ENCODE peak calls at places on chromosomes 6 and 20, in ten cellular contexts. B is neuronal stem cell; A is skeletal muscle cell; F is cardiac fibroblast; U is fibroblast of lung; Y is left lung; K is BJ; W is LNCaP clone FGC; L is left ventricle myocardium inferior; J is CD8-positive, alpha-beta T cell. R is an unnamed sample.

GRCh38 chr6:117536317-117536716 is 53.8 kb downstream of the DCBLD1 start:
- DNase-seq in B (no peak), A (no peak), F (peak), U (peak), Y (no peak), K (no peak), W (no peak), L (no peak), J (no peak), R (peak)

GRCh38 chr20:21291026-21291425 is 12.1 kb upstream of the XRN2 start:
- DNase-seq in B (no peak), A (no peak), F (no peak), U (peak), Y (no peak), K (no peak), W (no peak), L (no peak), J (no peak), R (no peak)

GRCh38 chr6:41451039-41451438 is 95.1 kb upstream of the FOXP4 start:
- DNase-seq in B (no peak), A (no peak), F (no peak), U (no peak), Y (no peak), K (no peak), W (no peak), L (no peak), J (no peak), R (peak)

GRCh38 chr20:46894971-46895905 is 595 bp downstream of the EYA2 start:
- DNase-seq in B (peak), A (no peak), F (no peak), U (peak), Y (no peak), K (no peak), W (no peak), L (no peak), J (no peak), R (peak)

GRCh38 chr6:24991748-24992467 is 56.1 kb upstream of the RIPOR2 start:
- DNase-seq in B (peak), A (no peak), F (peak), U (no peak), Y (peak), K (no peak), W (peak), L (no peak), J (peak), R (peak)

GRCh38 chr20:52941803-52942202 is 30.4 kb upstream of the TSHZ2 start:
- DNase-seq in B (no peak), A (no peak), F (peak), U (no peak), Y (no peak), K (no peak), W (no peak), L (no peak), J (no peak), R (no peak)

GRCh38 chr6:19549109-19549508 is 288.1 kb upstream of the ID4 start:
- DNase-seq in B (no peak), A (no peak), F (peak), U (no peak), Y (no peak), K (no peak), W (no peak), L (no peak), J (no peak), R (no peak)

GRCh38 chr6:133062077-133062476 is 179.1 kb upstream of the EYA4 start:
- DNase-seq in B (no peak), A (peak), F (peak), U (peak), Y (no peak), K (no peak), W (no peak), L (no peak), J (no peak), R (no peak)

GRCh38 chr6:14383393-14384174 is 266.0 kb downstream of the CD83 start:
- DNase-seq in B (no peak), A (no peak), F (no peak), U (no peak), Y (no peak), K (no peak), W (no peak), L (no peak), J (no peak), R (no peak)

GRCh38 chr6:43825187-43826115 is 55.4 kb downstream of the VEGFA start:
- DNase-seq in B (no peak), A (no peak), F (no peak), U (no peak), Y (no peak), K (no peak), W (no peak), L (no peak), J (no peak), R (no peak)

GRCh38 chr20:50345712-50346371 is 155.2 kb downstream of the CEBPB start:
- DNase-seq in B (no peak), A (no peak), F (no peak), U (no peak), Y (no peak), K (no peak), W (no peak), L (no peak), J (no peak), R (no peak)

GRCh38 chr6:156977527-156978291 is 200.5 kb downstream of the ARID1B start:
- DNase-seq in B (no peak), A (no peak), F (peak), U (peak), Y (no peak), K (no peak), W (peak), L (no peak), J (no peak), R (no peak)

GRCh38 chr6:42295181-42295580 is 77.5 kb upstream of the MRPS10 start:
- DNase-seq in B (no peak), A (no peak), F (no peak), U (no peak), Y (no peak), K (no peak), W (no peak), L (no peak), J (no peak), R (no peak)

GRCh38 chr6:16334671-16335070 is 96.3 kb downstream of the GMPR start:
- DNase-seq in B (no peak), A (peak), F (peak), U (peak), Y (peak), K (peak), W (no peak), L (no peak), J (no peak), R (peak)

GRCh38 chr20:61312909-61313308 is 60.8 kb downstream of the CDH4 start:
- DNase-seq in B (no peak), A (no peak), F (no peak), U (no peak), Y (no peak), K (no peak), W (no peak), L (no peak), J (no peak), R (no peak)

GRCh38 chr6:7154341-7155139 is 46.8 kb downstream of the RREB1 start:
- DNase-seq in B (no peak), A (no peak), F (no peak), U (no peak), Y (no peak), K (no peak), W (no peak), L (no peak), J (no peak), R (no peak)

GRCh38 chr20:57622201-57622570 is 2.0 kb upstream of the ZBP1 start:
- DNase-seq in B (no peak), A (no peak), F (no peak), U (no peak), Y (no peak), K (no peak), W (no peak), L (no peak), J (no peak), R (no peak)

GRCh38 chr6:161949531-161949930 is 675.7 kb upstream of the AGPAT4 start:
- DNase-seq in B (no peak), A (no peak), F (no peak), U (peak), Y (no peak), K (no peak), W (no peak), L (no peak), J (no peak), R (no peak)

GRCh38 chr20:38873050-38873581 is 53.1 kb upstream of the FAM83D start:
- DNase-seq in B (no peak), A (no peak), F (no peak), U (no peak), Y (no peak), K (no peak), W (no peak), L (no peak), J (peak), R (no peak)

GRCh38 chr6:105202486-105202885 is 22.7 kb upstream of the POPDC3 start:
- DNase-seq in B (no peak), A (no peak), F (no peak), U (no peak), Y (no peak), K (no peak), W (no peak), L (no peak), J (no peak), R (no peak)

GRCh38 chr6:145714731-145715130 is 20.6 kb downstream of the EPM2A start:
- DNase-seq in B (no peak), A (no peak), F (no peak), U (no peak), Y (no peak), K (no peak), W (no peak), L (no peak), J (no peak), R (no peak)

GRCh38 chr6:17214106-17214505 is 67.1 kb upstream of the RBM24 start:
- DNase-seq in B (no peak), A (no peak), F (no peak), U (no peak), Y (no peak), K (no peak), W (no peak), L (no peak), J (no peak), R (no peak)

GRCh38 chr6:40165036-40165709 is 230.9 kb upstream of the MOCS1 start:
- DNase-seq in B (no peak), A (no peak), F (no peak), U (no peak), Y (no peak), K (no peak), W (no peak), L (no peak), J (no peak), R (no peak)

GRCh38 chr6:13630499-13630898 is 15.4 kb downstream of the NOL7 start:
- DNase-seq in B (no peak), A (no peak), F (peak), U (no peak), Y (no peak), K (no peak), W (no peak), L (no peak), J (no peak), R (no peak)

GRCh38 chr6:16419636-16420331 is 181.4 kb downstream of the GMPR start:
- DNase-seq in B (no peak), A (no peak), F (no peak), U (no peak), Y (no peak), K (no peak), W (no peak), L (no peak), J (no peak), R (no peak)

GRCh38 chr6:4021862-4022715 is 56.8 kb downstream of the FAM217A start:
- DNase-seq in B (no peak), A (no peak), F (no peak), U (peak), Y (no peak), K (no peak), W (no peak), L (no peak), J (peak), R (no peak)

GRCh38 chr6:143099647-143100046 is 39.0 kb downstream of the AIG1 start:
- DNase-seq in B (no peak), A (no peak), F (no peak), U (no peak), Y (no peak), K (no peak), W (no peak), L (no peak), J (no peak), R (no peak)

GRCh38 chr6:145878591-145879295 is 64.1 kb upstream of the FBXO30 start:
- DNase-seq in B (no peak), A (no peak), F (no peak), U (peak), Y (no peak), K (peak), W (no peak), L (no peak), J (no peak), R (no peak)

GRCh38 chr20:49312661-49313060 is 34.8 kb upstream of the ZNFX1 start:
- DNase-seq in B (no peak), A (no peak), F (no peak), U (no peak), Y (no peak), K (no peak), W (no peak), L (no peak), J (no peak), R (no peak)

GRCh38 chr6:150033197-150033771 is 8.0 kb upstream of the RAET1L start:
- DNase-seq in B (no peak), A (no peak), F (no peak), U (no peak), Y (no peak), K (no peak), W (no peak), L (no peak), J (no peak), R (no peak)
- H3K4me3 ChIP-seq in B (no peak), A (no peak), F (no peak), U (no peak), Y (no peak), K (no peak), W (no peak), L (no peak), J (no peak), R (no peak)

GRCh38 chr6:128067446-128068109 is 166.7 kb upstream of the THEMIS start:
- DNase-seq in B (no peak), A (no peak), F (no peak), U (no peak), Y (no peak), K (no peak), W (no peak), L (no peak), J (no peak), R (no peak)

GRCh38 chr6:128071212-128071611 is 170.4 kb upstream of the THEMIS start:
- DNase-seq in B (no peak), A (no peak), F (no peak), U (no peak), Y (no peak), K (no peak), W (no peak), L (no peak), J (no peak), R (no peak)

GRCh38 chr6:128070406-128070805 is 169.5 kb upstream of the THEMIS start:
- DNase-seq in B (no peak), A (no peak), F (peak), U (peak), Y (no peak), K (no peak), W (no peak), L (no peak), J (no peak), R (no peak)

GRCh38 chr6:128068110-128068460 is 167.2 kb upstream of the THEMIS start:
- DNase-seq in B (no peak), A (no peak), F (no peak), U (no peak), Y (no peak), K (no peak), W (no peak), L (no peak), J (no peak), R (no peak)

GRCh38 chr6:128069180-128069579 is 168.3 kb upstream of the THEMIS start:
- DNase-seq in B (no peak), A (peak), F (peak), U (peak), Y (no peak), K (no peak), W (no peak), L (no peak), J (no peak), R (no peak)
- H3K4me3 ChIP-seq in B (no peak), A (no peak), F (no peak), U (no peak), Y (no peak), K (no peak), W (no peak), L (no peak), J (no peak), R (no peak)

DNA sequence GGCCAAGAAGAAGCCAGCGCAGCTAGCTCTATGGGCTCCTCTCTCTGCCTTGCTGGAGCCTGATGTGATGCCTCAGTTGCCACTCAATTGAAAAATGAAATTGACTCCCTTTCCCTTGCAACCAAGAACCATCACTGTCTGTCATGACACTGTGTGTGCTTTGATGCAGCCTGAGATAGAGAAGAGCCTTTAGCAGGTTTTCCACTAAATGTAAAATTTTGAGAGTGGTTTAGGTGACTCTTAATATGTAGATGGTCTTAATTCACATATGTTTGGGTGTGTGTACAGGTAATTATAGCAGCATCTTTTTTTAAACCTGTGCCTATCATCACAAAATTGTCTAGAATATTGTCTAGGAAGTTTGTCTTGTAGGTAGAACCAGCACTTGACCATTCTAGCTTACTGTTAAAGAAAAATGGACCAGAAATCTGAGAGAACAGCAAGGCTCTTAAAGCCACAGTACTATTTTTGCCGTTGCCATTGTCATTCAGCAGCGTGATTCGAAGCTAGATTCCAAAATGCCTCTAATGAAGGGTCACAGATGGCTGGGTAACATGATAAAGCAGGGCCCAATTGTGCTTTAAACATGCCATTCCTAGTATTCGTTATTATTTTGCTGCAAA is 1.3 kb downstream of the ARFGEF3 start:
- DNase-seq in B (no peak), A (no peak), F (no peak), U (no peak), Y (no peak), K (no peak), W (no peak), L (no peak), J (no peak), R (no peak)
- H3K4me3 ChIP-seq in B (no peak), A (peak), F (no peak), U (no peak), Y (peak), K (no peak), W (peak), L (peak), J (no peak), R (no peak)

GRCh38 chr20:36483205-36483918 is 58.0 kb upstream of the MYL9 start:
- DNase-seq in B (no peak), A (no peak), F (no peak), U (no peak), Y (no peak), K (no peak), W (no peak), L (no peak), J (no peak), R (no peak)
- H3K4me3 ChIP-seq in B (no peak), A (no peak), F (no peak), U (no peak), Y (no peak), K (no peak), W (no peak), L (no peak), J (no peak), R (no peak)

GRCh38 chr20:16007164-16007563 is 566.1 kb downstream of the KIF16B start:
- DNase-seq in B (no peak), A (no peak), F (no peak), U (no peak), Y (no peak), K (no peak), W (no peak), L (no peak), J (no peak), R (no peak)

GRCh38 chr20:16003310-16003709 is 569.9 kb downstream of the KIF16B start:
- DNase-seq in B (no peak), A (no peak), F (no peak), U (no peak), Y (no peak), K (no peak), W (no peak), L (no peak), J (no peak), R (no peak)

GRCh38 chr20:16007978-16008377 is 565.3 kb downstream of the KIF16B start:
- DNase-seq in B (no peak), A (no peak), F (no peak), U (peak), Y (no peak), K (no peak), W (no peak), L (no peak), J (no peak), R (no peak)

GRCh38 chr20:16004108-16004854 is 569.0 kb downstream of the KIF16B start:
- DNase-seq in B (no peak), A (no peak), F (no peak), U (no peak), Y (no peak), K (no peak), W (no peak), L (peak), J (no peak), R (peak)

GRCh38 chr20:16005612-16006493 is 567.4 kb downstream of the KIF16B start:
- DNase-seq in B (peak), A (no peak), F (no peak), U (no peak), Y (no peak), K (no peak), W (no peak), L (no peak), J (no peak), R (no peak)
- H3K4me3 ChIP-seq in B (no peak), A (no peak), F (no peak), U (no peak), Y (no peak), K (no peak), W (no peak), L (no peak), J (no peak), R (no peak)

GRCh38 chr20:1888796-1889463 is 6.3 kb upstream of the SIRPA start:
- DNase-seq in B (no peak), A (no peak), F (peak), U (no peak), Y (peak), K (no peak), W (no peak), L (no peak), J (no peak), R (peak)
- H3K4me3 ChIP-seq in B (no peak), A (no peak), F (no peak), U (no peak), Y (no peak), K (no peak), W (no peak), L (no peak), J (no peak), R (no peak)